ENCODE peak calls at places on chromosomes 6 and 20, in seven cellular contexts. One of them, this sample, is unnamed.

GRCh38 chr6:28838289-28838633 is 85.5 kb downstream of the TRIM27 start:
- DNase-seq in neural crest cell: peak; percentile 71
- DNase-seq in HS-27A: peak; percentile 72
- DNase-seq in hypothalamus: peak; percentile 23
- DNase-seq in renal cortical epithelial cell: no peak
- DNase-seq in NCI-H1436: peak; percentile 61
- DNase-seq in cortex of kidney: no peak
- DNase-seq in this sample: peak; percentile 48

GRCh38 chr20:56871691-56872090 is 242.6 kb downstream of the TFAP2C start:
- DNase-seq in NCI-H1436: no peak
- DNase-seq in neural crest cell: no peak
- DNase-seq in cortex of kidney: no peak
- DNase-seq in renal cortical epithelial cell: no peak
- DNase-seq in HS-27A: no peak
- DNase-seq in hypothalamus: no peak
- DNase-seq in this sample: no peak

GRCh38 chr20:41509801-41510200 is 108.4 kb downstream of the CHD6 start:
- DNase-seq in neural crest cell: no peak
- DNase-seq in hypothalamus: no peak
- DNase-seq in HS-27A: no peak
- DNase-seq in cortex of kidney: no peak
- DNase-seq in renal cortical epithelial cell: peak; percentile 12
- DNase-seq in NCI-H1436: no peak
- DNase-seq in this sample: peak; percentile 61

GRCh38 chr6:138377042-138377441 is 663 bp upstream of the SMIM28 start:
- DNase-seq in neural crest cell: no peak
- DNase-seq in HS-27A: no peak
- DNase-seq in NCI-H1436: no peak
- DNase-seq in renal cortical epithelial cell: no peak
- DNase-seq in hypothalamus: no peak
- DNase-seq in cortex of kidney: no peak
- DNase-seq in this sample: no peak

GRCh38 chr6:133767571-133767970 is 121.3 kb upstream of the TCF21 start:
- DNase-seq in HS-27A: no peak
- DNase-seq in NCI-H1436: no peak
- DNase-seq in hypothalamus: no peak
- DNase-seq in renal cortical epithelial cell: peak; percentile 43
- DNase-seq in neural crest cell: no peak
- DNase-seq in cortex of kidney: no peak
- DNase-seq in this sample: no peak

GRCh38 chr6:94377835-94378234 is 958.5 kb upstream of the EPHA7 start:
- DNase-seq in cortex of kidney: no peak
- DNase-seq in hypothalamus: no peak
- DNase-seq in renal cortical epithelial cell: no peak
- DNase-seq in neural crest cell: no peak
- DNase-seq in HS-27A: no peak
- DNase-seq in NCI-H1436: no peak
- DNase-seq in this sample: no peak

GRCh38 chr20:35991142-35991771 is 22.9 kb downstream of the CNBD2 start:
- DNase-seq in cortex of kidney: no peak
- DNase-seq in hypothalamus: peak; percentile 0
- DNase-seq in NCI-H1436: no peak
- DNase-seq in neural crest cell: no peak
- DNase-seq in renal cortical epithelial cell: peak; percentile 33
- DNase-seq in HS-27A: no peak
- DNase-seq in this sample: peak; percentile 65

GRCh38 chr6:145829102-145829501 is 14.5 kb upstream of the FBXO30 start:
- DNase-seq in HS-27A: no peak
- DNase-seq in hypothalamus: no peak
- DNase-seq in neural crest cell: no peak
- DNase-seq in cortex of kidney: no peak
- DNase-seq in NCI-H1436: no peak
- DNase-seq in renal cortical epithelial cell: no peak
- DNase-seq in this sample: no peak

GRCh38 chr6:40485300-40485699 is 101.9 kb downstream of the LRFN2 start:
- DNase-seq in renal cortical epithelial cell: no peak
- DNase-seq in HS-27A: no peak
- DNase-seq in neural crest cell: no peak
- DNase-seq in cortex of kidney: no peak
- DNase-seq in NCI-H1436: no peak
- DNase-seq in hypothalamus: no peak
- DNase-seq in this sample: no peak

GRCh38 chr20:63064310-63064709 is 57.5 kb upstream of the BHLHE23 start:
- DNase-seq in hypothalamus: no peak
- DNase-seq in NCI-H1436: no peak
- DNase-seq in renal cortical epithelial cell: no peak
- DNase-seq in HS-27A: no peak
- DNase-seq in cortex of kidney: no peak
- DNase-seq in neural crest cell: no peak
- DNase-seq in this sample: no peak

GRCh38 chr6:28274888-28275287 is 6.5 kb upstream of the PGBD1 start:
- DNase-seq in renal cortical epithelial cell: no peak
- DNase-seq in hypothalamus: no peak
- DNase-seq in cortex of kidney: no peak
- DNase-seq in NCI-H1436: no peak
- DNase-seq in HS-27A: no peak
- DNase-seq in neural crest cell: no peak
- DNase-seq in this sample: no peak

GRCh38 chr20:3652646-3653596 is 10.3 kb downstream of the GFRA4 start:
- DNase-seq in cortex of kidney: no peak
- DNase-seq in hypothalamus: no peak
- DNase-seq in neural crest cell: no peak
- DNase-seq in renal cortical epithelial cell: peak; percentile 73
- DNase-seq in HS-27A: no peak
- DNase-seq in NCI-H1436: no peak
- DNase-seq in this sample: no peak

GRCh38 chr20:53162251-53162835 is 190.2 kb downstream of the TSHZ2 start:
- DNase-seq in HS-27A: peak; percentile 3
- DNase-seq in hypothalamus: no peak
- DNase-seq in neural crest cell: peak; percentile 10
- DNase-seq in renal cortical epithelial cell: peak; percentile 76
- DNase-seq in NCI-H1436: peak; percentile 77
- DNase-seq in cortex of kidney: no peak
- DNase-seq in this sample: peak; percentile 70

GRCh38 chr6:162450358-162450757 is 277.2 kb downstream of the PRKN start:
- DNase-seq in NCI-H1436: no peak
- DNase-seq in neural crest cell: no peak
- DNase-seq in HS-27A: no peak
- DNase-seq in renal cortical epithelial cell: no peak
- DNase-seq in hypothalamus: no peak
- DNase-seq in cortex of kidney: no peak
- DNase-seq in this sample: no peak

GRCh38 chr20:53921443-53921973 is 148.9 kb downstream of the BCAS1 start:
- DNase-seq in HS-27A: no peak
- DNase-seq in NCI-H1436: peak; percentile 31
- DNase-seq in neural crest cell: no peak
- DNase-seq in hypothalamus: no peak
- DNase-seq in cortex of kidney: no peak
- DNase-seq in renal cortical epithelial cell: peak; percentile 82
- DNase-seq in this sample: no peak

GRCh38 chr6:80607814-80608391 is 501.4 kb downstream of the BCKDHB start:
- DNase-seq in neural crest cell: no peak
- DNase-seq in hypothalamus: no peak
- DNase-seq in HS-27A: no peak
- DNase-seq in renal cortical epithelial cell: peak; percentile 86
- DNase-seq in cortex of kidney: no peak
- DNase-seq in NCI-H1436: no peak
- DNase-seq in this sample: peak; percentile 81

GRCh38 chr6:56659721-56660373 is 17.2 kb upstream of the DST start:
- DNase-seq in HS-27A: no peak
- DNase-seq in neural crest cell: no peak
- DNase-seq in hypothalamus: no peak
- DNase-seq in renal cortical epithelial cell: no peak
- DNase-seq in cortex of kidney: no peak
- DNase-seq in NCI-H1436: no peak
- DNase-seq in this sample: no peak

GRCh38 chr6:13709698-13710551 is 1.7 kb downstream of the RANBP9 start:
- DNase-seq in cortex of kidney: no peak
- DNase-seq in neural crest cell: no peak
- DNase-seq in NCI-H1436: no peak
- DNase-seq in hypothalamus: no peak
- DNase-seq in HS-27A: no peak
- DNase-seq in renal cortical epithelial cell: peak; percentile 36
- DNase-seq in this sample: no peak

GRCh38 chr6:16337280-16337975 is 99.0 kb downstream of the GMPR start:
- DNase-seq in HS-27A: peak; percentile 75
- DNase-seq in renal cortical epithelial cell: no peak
- DNase-seq in neural crest cell: no peak
- DNase-seq in NCI-H1436: no peak
- DNase-seq in hypothalamus: peak; percentile 31
- DNase-seq in cortex of kidney: no peak
- DNase-seq in this sample: peak; percentile 85

GRCh38 chr20:31845300-31845863 is at the start of gene FOXS1:
- DNase-seq in neural crest cell: peak; percentile 37
- DNase-seq in NCI-H1436: no peak
- DNase-seq in renal cortical epithelial cell: peak; percentile 30
- DNase-seq in hypothalamus: peak; percentile 7
- DNase-seq in cortex of kidney: no peak
- DNase-seq in HS-27A: no peak
- DNase-seq in this sample: no peak

This sample was measured in AG08395.